ENCODE peak calls at places on chromosomes 13 and 19, in nine cellular contexts. One of them, this sample, is unnamed.

GRCh38 chr13:113723400-113724015 is 35.5 kb upstream of the TMEM255B start:
- DNase-seq in body of pancreas: no peak
- DNase-seq in amniotic stem cell: no peak
- DNase-seq in WTC11: no peak
- DNase-seq in mucosa of descending colon: no peak
- DNase-seq in putamen: no peak
- DNase-seq in stimulated activated CD8-positive, alpha-beta memory T cell treated with anti-CD3 and anti-CD28 coated beads, Interleukin-4, amount 100 ng/mL, for 48 hours: no peak
- DNase-seq in stimulated activated CD4-positive, alpha-beta T cell treated with anti-CD3 and anti-CD28 coated beads, Interleukin-4, amount 100 ng/mL, for 1 hour: no peak
- DNase-seq in SW480: no peak
- DNase-seq in this sample: no peak

GRCh38 chr19:54178581-54179261 is 5.8 kb upstream of the TMC4 start:
- DNase-seq in body of pancreas: peak
- DNase-seq in amniotic stem cell: no peak
- DNase-seq in WTC11: peak
- DNase-seq in mucosa of descending colon: peak
- DNase-seq in putamen: no peak
- DNase-seq in stimulated activated CD8-positive, alpha-beta memory T cell treated with anti-CD3 and anti-CD28 coated beads, Interleukin-4, amount 100 ng/mL, for 48 hours: peak
- DNase-seq in stimulated activated CD4-positive, alpha-beta T cell treated with anti-CD3 and anti-CD28 coated beads, Interleukin-4, amount 100 ng/mL, for 1 hour: peak
- DNase-seq in SW480: no peak
- DNase-seq in this sample: no peak

GRCh38 chr19:29329460-29330134 is 116.6 kb upstream of the UQCRFS1 start:
- DNase-seq in body of pancreas: no peak
- DNase-seq in amniotic stem cell: no peak
- DNase-seq in WTC11: peak
- DNase-seq in mucosa of descending colon: no peak
- DNase-seq in putamen: no peak
- DNase-seq in stimulated activated CD8-positive, alpha-beta memory T cell treated with anti-CD3 and anti-CD28 coated beads, Interleukin-4, amount 100 ng/mL, for 48 hours: no peak
- DNase-seq in stimulated activated CD4-positive, alpha-beta T cell treated with anti-CD3 and anti-CD28 coated beads, Interleukin-4, amount 100 ng/mL, for 1 hour: no peak
- DNase-seq in SW480: peak
- DNase-seq in this sample: no peak

GRCh38 chr13:71149498-71150363 is 717.3 kb downstream of the DACH1 start:
- DNase-seq in body of pancreas: peak
- DNase-seq in amniotic stem cell: no peak
- DNase-seq in WTC11: no peak
- DNase-seq in mucosa of descending colon: no peak
- DNase-seq in putamen: no peak
- DNase-seq in stimulated activated CD8-positive, alpha-beta memory T cell treated with anti-CD3 and anti-CD28 coated beads, Interleukin-4, amount 100 ng/mL, for 48 hours: no peak
- DNase-seq in stimulated activated CD4-positive, alpha-beta T cell treated with anti-CD3 and anti-CD28 coated beads, Interleukin-4, amount 100 ng/mL, for 1 hour: no peak
- DNase-seq in SW480: no peak
- DNase-seq in this sample: peak

GRCh38 chr19:51086153-51086850 is 3.6 kb upstream of the KLK14 start:
- DNase-seq in body of pancreas: peak
- DNase-seq in amniotic stem cell: no peak
- DNase-seq in WTC11: no peak
- DNase-seq in mucosa of descending colon: no peak
- DNase-seq in putamen: no peak
- DNase-seq in stimulated activated CD8-positive, alpha-beta memory T cell treated with anti-CD3 and anti-CD28 coated beads, Interleukin-4, amount 100 ng/mL, for 48 hours: no peak
- DNase-seq in stimulated activated CD4-positive, alpha-beta T cell treated with anti-CD3 and anti-CD28 coated beads, Interleukin-4, amount 100 ng/mL, for 1 hour: no peak
- DNase-seq in SW480: no peak
- DNase-seq in this sample: no peak

GRCh38 chr19:34213283-34213682 is 41.0 kb downstream of the LSM14A start:
- DNase-seq in body of pancreas: no peak
- DNase-seq in amniotic stem cell: no peak
- DNase-seq in WTC11: no peak
- DNase-seq in mucosa of descending colon: no peak
- DNase-seq in putamen: no peak
- DNase-seq in stimulated activated CD8-positive, alpha-beta memory T cell treated with anti-CD3 and anti-CD28 coated beads, Interleukin-4, amount 100 ng/mL, for 48 hours: no peak
- DNase-seq in stimulated activated CD4-positive, alpha-beta T cell treated with anti-CD3 and anti-CD28 coated beads, Interleukin-4, amount 100 ng/mL, for 1 hour: no peak
- DNase-seq in SW480: no peak
- DNase-seq in this sample: no peak

GRCh38 chr13:31053098-31053497 is 108.6 kb downstream of the HSPH1 start:
- DNase-seq in body of pancreas: no peak
- DNase-seq in amniotic stem cell: no peak
- DNase-seq in WTC11: no peak
- DNase-seq in mucosa of descending colon: no peak
- DNase-seq in putamen: no peak
- DNase-seq in stimulated activated CD8-positive, alpha-beta memory T cell treated with anti-CD3 and anti-CD28 coated beads, Interleukin-4, amount 100 ng/mL, for 48 hours: no peak
- DNase-seq in stimulated activated CD4-positive, alpha-beta T cell treated with anti-CD3 and anti-CD28 coated beads, Interleukin-4, amount 100 ng/mL, for 1 hour: no peak
- DNase-seq in SW480: peak
- DNase-seq in this sample: no peak

GRCh38 chr13:75402787-75403186 is 79.2 kb downstream of the TBC1D4 start:
- DNase-seq in body of pancreas: no peak
- DNase-seq in amniotic stem cell: no peak
- DNase-seq in WTC11: no peak
- DNase-seq in mucosa of descending colon: no peak
- DNase-seq in putamen: no peak
- DNase-seq in stimulated activated CD8-positive, alpha-beta memory T cell treated with anti-CD3 and anti-CD28 coated beads, Interleukin-4, amount 100 ng/mL, for 48 hours: no peak
- DNase-seq in stimulated activated CD4-positive, alpha-beta T cell treated with anti-CD3 and anti-CD28 coated beads, Interleukin-4, amount 100 ng/mL, for 1 hour: no peak
- DNase-seq in SW480: no peak
- DNase-seq in this sample: no peak

GRCh38 chr13:102707465-102707864 is 12.6 kb upstream of the METTL21C start:
- DNase-seq in body of pancreas: no peak
- DNase-seq in amniotic stem cell: peak
- DNase-seq in WTC11: no peak
- DNase-seq in mucosa of descending colon: no peak
- DNase-seq in putamen: peak
- DNase-seq in stimulated activated CD8-positive, alpha-beta memory T cell treated with anti-CD3 and anti-CD28 coated beads, Interleukin-4, amount 100 ng/mL, for 48 hours: no peak
- DNase-seq in stimulated activated CD4-positive, alpha-beta T cell treated with anti-CD3 and anti-CD28 coated beads, Interleukin-4, amount 100 ng/mL, for 1 hour: no peak
- DNase-seq in SW480: peak
- DNase-seq in this sample: no peak

GRCh38 chr19:16446108-16447014 is 25.4 kb downstream of the EPS15L1 start:
- DNase-seq in body of pancreas: no peak
- DNase-seq in amniotic stem cell: no peak
- DNase-seq in WTC11: no peak
- DNase-seq in mucosa of descending colon: no peak
- DNase-seq in putamen: no peak
- DNase-seq in stimulated activated CD8-positive, alpha-beta memory T cell treated with anti-CD3 and anti-CD28 coated beads, Interleukin-4, amount 100 ng/mL, for 48 hours: no peak
- DNase-seq in stimulated activated CD4-positive, alpha-beta T cell treated with anti-CD3 and anti-CD28 coated beads, Interleukin-4, amount 100 ng/mL, for 1 hour: no peak
- DNase-seq in SW480: no peak
- DNase-seq in this sample: no peak

GRCh38 chr13:48038763-48039162 is 1.2 kb downstream of the NUDT15 start:
- DNase-seq in body of pancreas: no peak
- DNase-seq in amniotic stem cell: no peak
- DNase-seq in WTC11: no peak
- DNase-seq in mucosa of descending colon: no peak
- DNase-seq in putamen: peak
- DNase-seq in stimulated activated CD8-positive, alpha-beta memory T cell treated with anti-CD3 and anti-CD28 coated beads, Interleukin-4, amount 100 ng/mL, for 48 hours: no peak
- DNase-seq in stimulated activated CD4-positive, alpha-beta T cell treated with anti-CD3 and anti-CD28 coated beads, Interleukin-4, amount 100 ng/mL, for 1 hour: no peak
- DNase-seq in SW480: no peak
- DNase-seq in this sample: peak

GRCh38 chr19:20928371-20928770 is 5.3 kb downstream of the ZNF85 start:
- DNase-seq in body of pancreas: no peak
- DNase-seq in amniotic stem cell: no peak
- DNase-seq in WTC11: no peak
- DNase-seq in mucosa of descending colon: no peak
- DNase-seq in putamen: no peak
- DNase-seq in stimulated activated CD8-positive, alpha-beta memory T cell treated with anti-CD3 and anti-CD28 coated beads, Interleukin-4, amount 100 ng/mL, for 48 hours: no peak
- DNase-seq in stimulated activated CD4-positive, alpha-beta T cell treated with anti-CD3 and anti-CD28 coated beads, Interleukin-4, amount 100 ng/mL, for 1 hour: no peak
- DNase-seq in SW480: no peak
- DNase-seq in this sample: no peak

GRCh38 chr19:17075860-17076538 is 422 bp downstream of the MYO9B start:
- DNase-seq in body of pancreas: peak
- DNase-seq in amniotic stem cell: peak
- DNase-seq in WTC11: no peak
- DNase-seq in mucosa of descending colon: peak
- DNase-seq in putamen: no peak
- DNase-seq in stimulated activated CD8-positive, alpha-beta memory T cell treated with anti-CD3 and anti-CD28 coated beads, Interleukin-4, amount 100 ng/mL, for 48 hours: peak
- DNase-seq in stimulated activated CD4-positive, alpha-beta T cell treated with anti-CD3 and anti-CD28 coated beads, Interleukin-4, amount 100 ng/mL, for 1 hour: peak
- DNase-seq in SW480: no peak
- DNase-seq in this sample: peak

This sample was measured in small intestine.